ENCODE peak calls at places on chromosomes 5 and 9, in nine cellular contexts. One of them, this sample, is unnamed.

GRCh38 chr5:80741015-80741414 is 86.2 kb upstream of the DHFR start:
- DNase-seq in gastrocnemius medialis: no peak
- DNase-seq in H1: no peak
- DNase-seq in upper lobe of left lung: no peak
- DNase-seq in vagina: no peak
- DNase-seq in HCT116: no peak
- DNase-seq in heart left ventricle: no peak
- DNase-seq in body of pancreas: no peak
- DNase-seq in ovary: no peak
- DNase-seq in this sample: no peak

GRCh38 chr5:37272564-37272963 is 23.4 kb upstream of the CPLANE1 start:
- DNase-seq in gastrocnemius medialis: no peak
- DNase-seq in H1: no peak
- DNase-seq in upper lobe of left lung: peak; percentile 64
- DNase-seq in vagina: no peak
- DNase-seq in HCT116: no peak
- DNase-seq in heart left ventricle: no peak
- DNase-seq in body of pancreas: no peak
- DNase-seq in ovary: no peak
- DNase-seq in this sample: no peak

GRCh38 chr5:80884851-80885697 is 75.1 kb upstream of the RASGRF2 start:
- DNase-seq in gastrocnemius medialis: no peak
- DNase-seq in H1: no peak
- DNase-seq in upper lobe of left lung: no peak
- DNase-seq in vagina: no peak
- DNase-seq in HCT116: no peak
- DNase-seq in heart left ventricle: no peak
- DNase-seq in body of pancreas: no peak
- DNase-seq in ovary: no peak
- DNase-seq in this sample: no peak

GRCh38 chr9:133708770-133709611 is 29.2 kb downstream of the SARDH start:
- DNase-seq in gastrocnemius medialis: peak; percentile 3
- DNase-seq in H1: no peak
- DNase-seq in upper lobe of left lung: no peak
- DNase-seq in vagina: no peak
- DNase-seq in HCT116: no peak
- DNase-seq in heart left ventricle: peak; percentile 22
- DNase-seq in body of pancreas: no peak
- DNase-seq in ovary: peak; percentile 39
- DNase-seq in this sample: no peak

GRCh38 chr9:2679011-2679410 is 38.3 kb upstream of the KCNV2 start:
- DNase-seq in gastrocnemius medialis: peak; percentile 34
- DNase-seq in H1: no peak
- DNase-seq in upper lobe of left lung: no peak
- DNase-seq in vagina: no peak
- DNase-seq in HCT116: no peak
- DNase-seq in heart left ventricle: no peak
- DNase-seq in body of pancreas: no peak
- DNase-seq in ovary: no peak
- DNase-seq in this sample: no peak

GRCh38 chr5:71905804-71906711 is 187.0 kb downstream of the CARTPT start:
- DNase-seq in gastrocnemius medialis: no peak
- DNase-seq in H1: no peak
- DNase-seq in upper lobe of left lung: no peak
- DNase-seq in vagina: no peak
- DNase-seq in HCT116: no peak
- DNase-seq in heart left ventricle: no peak
- DNase-seq in body of pancreas: peak; percentile 26
- DNase-seq in ovary: no peak
- DNase-seq in this sample: no peak

GRCh38 chr5:118832974-118833373 is 155.4 kb downstream of the DTWD2 start:
- DNase-seq in gastrocnemius medialis: no peak
- DNase-seq in H1: no peak
- DNase-seq in upper lobe of left lung: no peak
- DNase-seq in vagina: no peak
- DNase-seq in HCT116: no peak
- DNase-seq in heart left ventricle: no peak
- DNase-seq in body of pancreas: no peak
- DNase-seq in ovary: no peak
- DNase-seq in this sample: no peak

GRCh38 chr5:77282337-77283027 is 72.0 kb downstream of the PDE8B start:
- DNase-seq in gastrocnemius medialis: no peak
- DNase-seq in H1: no peak
- DNase-seq in upper lobe of left lung: no peak
- DNase-seq in vagina: no peak
- DNase-seq in HCT116: no peak
- DNase-seq in heart left ventricle: no peak
- DNase-seq in body of pancreas: peak; percentile 11
- DNase-seq in ovary: no peak
- DNase-seq in this sample: no peak

GRCh38 chr9:133048595-133048994 is 13.2 kb upstream of the CEL start:
- DNase-seq in gastrocnemius medialis: no peak
- DNase-seq in H1: no peak
- DNase-seq in upper lobe of left lung: no peak
- DNase-seq in vagina: no peak
- DNase-seq in HCT116: peak; percentile 3
- DNase-seq in heart left ventricle: no peak
- DNase-seq in body of pancreas: peak; percentile 95
- DNase-seq in ovary: no peak
- DNase-seq in this sample: no peak

GRCh38 chr5:116947691-116948528 is 373.3 kb upstream of the SEMA6A start:
- DNase-seq in gastrocnemius medialis: no peak
- DNase-seq in H1: peak; percentile 95
- DNase-seq in upper lobe of left lung: peak; percentile 54
- DNase-seq in vagina: no peak
- DNase-seq in HCT116: peak; percentile 80
- DNase-seq in heart left ventricle: peak; percentile 65
- DNase-seq in body of pancreas: peak; percentile 69
- DNase-seq in ovary: peak; percentile 35
- DNase-seq in this sample: no peak

GRCh38 chr9:389758-390157 is 175.1 kb downstream of the DOCK8 start:
- DNase-seq in gastrocnemius medialis: no peak
- DNase-seq in H1: no peak
- DNase-seq in upper lobe of left lung: peak; percentile 63
- DNase-seq in vagina: no peak
- DNase-seq in HCT116: no peak
- DNase-seq in heart left ventricle: no peak
- DNase-seq in body of pancreas: no peak
- DNase-seq in ovary: no peak
- DNase-seq in this sample: no peak

GRCh38 chr5:138282918-138283742 is 8.7 kb upstream of the GFRA3 start:
- DNase-seq in gastrocnemius medialis: no peak
- DNase-seq in H1: no peak
- DNase-seq in upper lobe of left lung: peak; percentile 67
- DNase-seq in vagina: no peak
- DNase-seq in HCT116: peak; percentile 34
- DNase-seq in heart left ventricle: peak; percentile 43
- DNase-seq in body of pancreas: peak; percentile 72
- DNase-seq in ovary: no peak
- DNase-seq in this sample: no peak

GRCh38 chr5:33937700-33938506 is 1.7 kb downstream of the RXFP3 start:
- DNase-seq in gastrocnemius medialis: no peak
- DNase-seq in H1: no peak
- DNase-seq in upper lobe of left lung: no peak
- DNase-seq in vagina: no peak
- DNase-seq in HCT116: no peak
- DNase-seq in heart left ventricle: no peak
- DNase-seq in body of pancreas: no peak
- DNase-seq in ovary: no peak
- DNase-seq in this sample: no peak

GRCh38 chr5:127757576-127757975 is 54.4 kb downstream of the CCDC192 start:
- DNase-seq in gastrocnemius medialis: peak; percentile 25
- DNase-seq in H1: no peak
- DNase-seq in upper lobe of left lung: peak; percentile 36
- DNase-seq in vagina: no peak
- DNase-seq in HCT116: peak; percentile 48
- DNase-seq in heart left ventricle: no peak
- DNase-seq in body of pancreas: peak; percentile 58
- DNase-seq in ovary: no peak
- DNase-seq in this sample: no peak

GRCh38 chr5:73851782-73852181 is 225.8 kb downstream of the ARHGEF28 start:
- DNase-seq in gastrocnemius medialis: no peak
- DNase-seq in H1: no peak
- DNase-seq in upper lobe of left lung: no peak
- DNase-seq in vagina: no peak
- DNase-seq in HCT116: no peak
- DNase-seq in heart left ventricle: no peak
- DNase-seq in body of pancreas: no peak
- DNase-seq in ovary: no peak
- DNase-seq in this sample: no peak

GRCh38 chr9:37621299-37621934 is 29.0 kb upstream of the TOMM5 start:
- DNase-seq in gastrocnemius medialis: no peak
- DNase-seq in H1: no peak
- DNase-seq in upper lobe of left lung: no peak
- DNase-seq in vagina: no peak
- DNase-seq in HCT116: no peak
- DNase-seq in heart left ventricle: no peak
- DNase-seq in body of pancreas: no peak
- DNase-seq in ovary: no peak
- DNase-seq in this sample: no peak

GRCh38 chr5:58794875-58795274 is 212.0 kb downstream of the RAB3C start:
- DNase-seq in gastrocnemius medialis: no peak
- DNase-seq in H1: no peak
- DNase-seq in upper lobe of left lung: no peak
- DNase-seq in vagina: no peak
- DNase-seq in HCT116: no peak
- DNase-seq in heart left ventricle: no peak
- DNase-seq in body of pancreas: no peak
- DNase-seq in ovary: no peak
- DNase-seq in this sample: no peak

GRCh38 chr9:97759611-97760288 is 62.6 kb upstream of the XPA start:
- DNase-seq in gastrocnemius medialis: no peak
- DNase-seq in H1: no peak
- DNase-seq in upper lobe of left lung: no peak
- DNase-seq in vagina: no peak
- DNase-seq in HCT116: no peak
- DNase-seq in heart left ventricle: no peak
- DNase-seq in body of pancreas: no peak
- DNase-seq in ovary: no peak
- DNase-seq in this sample: no peak

GRCh38 chr5:124436294-124436693 is 310.1 kb downstream of the ZNF608 start:
- DNase-seq in gastrocnemius medialis: no peak
- DNase-seq in H1: no peak
- DNase-seq in upper lobe of left lung: no peak
- DNase-seq in vagina: no peak
- DNase-seq in HCT116: no peak
- DNase-seq in heart left ventricle: no peak
- DNase-seq in body of pancreas: no peak
- DNase-seq in ovary: no peak
- DNase-seq in this sample: no peak

GRCh38 chr9:90099262-90099982 is 494.6 kb downstream of the GADD45G start:
- DNase-seq in gastrocnemius medialis: no peak
- DNase-seq in H1: no peak
- DNase-seq in upper lobe of left lung: no peak
- DNase-seq in vagina: no peak
- DNase-seq in HCT116: no peak
- DNase-seq in heart left ventricle: no peak
- DNase-seq in body of pancreas: peak; percentile 31
- DNase-seq in ovary: no peak
- DNase-seq in this sample: no peak

GRCh38 chr5:57111993-57112392 is 61.9 kb upstream of the GPBP1 start:
- DNase-seq in gastrocnemius medialis: no peak
- DNase-seq in H1: no peak
- DNase-seq in upper lobe of left lung: no peak
- DNase-seq in vagina: no peak
- DNase-seq in HCT116: no peak
- DNase-seq in heart left ventricle: no peak
- DNase-seq in body of pancreas: no peak
- DNase-seq in ovary: no peak
- DNase-seq in this sample: no peak

GRCh38 chr5:123371575-123372179 is 51.5 kb downstream of the CEP120 start:
- DNase-seq in gastrocnemius medialis: peak; percentile 12
- DNase-seq in H1: peak; percentile 88
- DNase-seq in upper lobe of left lung: peak; percentile 35
- DNase-seq in vagina: no peak
- DNase-seq in HCT116: no peak
- DNase-seq in heart left ventricle: peak; percentile 52
- DNase-seq in body of pancreas: peak; percentile 27
- DNase-seq in ovary: peak; percentile 56
- DNase-seq in this sample: peak; percentile 38

GRCh38 chr5:172559004-172559932 is 81.8 kb upstream of the NEURL1B start:
- DNase-seq in gastrocnemius medialis: peak; percentile 58
- DNase-seq in H1: no peak
- DNase-seq in upper lobe of left lung: no peak
- DNase-seq in vagina: no peak
- DNase-seq in HCT116: peak; percentile 6
- DNase-seq in heart left ventricle: peak; percentile 80
- DNase-seq in body of pancreas: peak; percentile 40
- DNase-seq in ovary: peak; percentile 87
- DNase-seq in this sample: peak; percentile 21

GRCh38 chr9:16530669-16531461 is 339.6 kb downstream of the BNC2 start:
- DNase-seq in gastrocnemius medialis: peak; percentile 73
- DNase-seq in H1: no peak
- DNase-seq in upper lobe of left lung: no peak
- DNase-seq in vagina: no peak
- DNase-seq in HCT116: no peak
- DNase-seq in heart left ventricle: no peak
- DNase-seq in body of pancreas: no peak
- DNase-seq in ovary: peak; percentile 59
- DNase-seq in this sample: peak; percentile 34
- TF ChIP-seq CTCF in gastrocnemius medialis: no peak
- TF ChIP-seq CTCF in H1: no peak
- TF ChIP-seq CTCF in upper lobe of left lung: no peak
- TF ChIP-seq CTCF in vagina: no peak
- TF ChIP-seq CTCF in HCT116: no peak
- TF ChIP-seq CTCF in heart left ventricle: no peak
- TF ChIP-seq CTCF in body of pancreas: no peak
- TF ChIP-seq CTCF in ovary: no peak
- TF ChIP-seq CTCF in this sample: no peak

GRCh38 chr9:115071176-115071575 is 46.8 kb downstream of the TNC start:
- DNase-seq in gastrocnemius medialis: no peak
- DNase-seq in H1: no peak
- DNase-seq in upper lobe of left lung: no peak
- DNase-seq in vagina: no peak
- DNase-seq in HCT116: no peak
- DNase-seq in heart left ventricle: no peak
- DNase-seq in body of pancreas: no peak
- DNase-seq in ovary: no peak
- DNase-seq in this sample: no peak
- TF ChIP-seq POLR2A in gastrocnemius medialis: no peak
- TF ChIP-seq POLR2A in H1: no peak
- TF ChIP-seq POLR2A in upper lobe of left lung: no peak
- TF ChIP-seq POLR2A in vagina: no peak
- TF ChIP-seq POLR2A in HCT116: no peak
- TF ChIP-seq POLR2A in heart left ventricle: no peak
- TF ChIP-seq POLR2A in body of pancreas: no peak
- TF ChIP-seq POLR2A in ovary: no peak
- TF ChIP-seq POLR2A in this sample: no peak

GRCh38 chr5:179836225-179837019 is 15.7 kb downstream of the SQSTM1 start:
- DNase-seq in gastrocnemius medialis: peak; percentile 51
- DNase-seq in H1: no peak
- DNase-seq in upper lobe of left lung: no peak
- DNase-seq in vagina: no peak
- DNase-seq in HCT116: no peak
- DNase-seq in heart left ventricle: no peak
- DNase-seq in body of pancreas: peak; percentile 37
- DNase-seq in ovary: peak; percentile 51
- DNase-seq in this sample: no peak
- H3K9me3 ChIP-seq in gastrocnemius medialis: no peaks in the 10 kb centered on the region
- H3K9me3 ChIP-seq in H1: no peaks in the 10 kb centered on the region
- H3K9me3 ChIP-seq in upper lobe of left lung: no peaks in the 10 kb centered on the region
- H3K9me3 ChIP-seq in vagina: no peaks in the 10 kb centered on the region
- H3K9me3 ChIP-seq in HCT116: no peaks in the 10 kb centered on the region
- H3K9me3 ChIP-seq in heart left ventricle: no peaks in the 10 kb centered on the region
- H3K9me3 ChIP-seq in body of pancreas: no peaks in the 10 kb centered on the region
- H3K9me3 ChIP-seq in ovary: no peaks in the 10 kb centered on the region
- H3K9me3 ChIP-seq in this sample: no peaks in the 10 kb centered on the region

GRCh38 chr5:41641621-41642020 is 131.2 kb upstream of the PLCXD3 start:
- DNase-seq in gastrocnemius medialis: no peak
- DNase-seq in H1: no peak
- DNase-seq in upper lobe of left lung: no peak
- DNase-seq in vagina: no peak
- DNase-seq in HCT116: no peak
- DNase-seq in heart left ventricle: no peak
- DNase-seq in body of pancreas: no peak
- DNase-seq in ovary: no peak
- DNase-seq in this sample: no peak
- TF ChIP-seq CTCF in gastrocnemius medialis: no peak
- TF ChIP-seq CTCF in H1: no peak
- TF ChIP-seq CTCF in upper lobe of left lung: no peak
- TF ChIP-seq CTCF in vagina: no peak
- TF ChIP-seq CTCF in HCT116: peak; percentile 28
- TF ChIP-seq CTCF in heart left ventricle: no peak
- TF ChIP-seq CTCF in body of pancreas: no peak
- TF ChIP-seq CTCF in ovary: no peak
- TF ChIP-seq CTCF in this sample: no peak

This sample was measured in tibial nerve.